ENCODE peak calls at places on chromosomes 4 and X, in six cellular contexts. One of them, this sample, is unnamed.

GRCh38 chr4:145001635-145002034 is 96.4 kb downstream of the ANAPC10 start:
- DNase-seq in iPS DF 6.9: no peak
- DNase-seq in hypothalamus: no peak
- DNase-seq in NCI-H774: no peak
- DNase-seq in stimulated activated CD8-positive, alpha-beta memory T cell treated with anti-CD3 and anti-CD28 coated beads, Interleukin-12 subunit alpha, Interleukin-12 subunit beta, amount 100 ng/mL, for 1 hour: no peak
- DNase-seq in iris pigment epithelial cell: no peak
- DNase-seq in this sample: no peak

GRCh38 chrX:45743906-45744625 is 543.4 kb upstream of the DIPK2B start:
- DNase-seq in iPS DF 6.9: no peak
- DNase-seq in hypothalamus: no peak
- DNase-seq in NCI-H774: no peak
- DNase-seq in stimulated activated CD8-positive, alpha-beta memory T cell treated with anti-CD3 and anti-CD28 coated beads, Interleukin-12 subunit alpha, Interleukin-12 subunit beta, amount 100 ng/mL, for 1 hour: no peak
- DNase-seq in iris pigment epithelial cell: no peak
- DNase-seq in this sample: no peak

GRCh38 chr4:56272003-56272402 is 115.3 kb downstream of the AASDH start:
- DNase-seq in iPS DF 6.9: no peak
- DNase-seq in hypothalamus: no peak
- DNase-seq in NCI-H774: no peak
- DNase-seq in stimulated activated CD8-positive, alpha-beta memory T cell treated with anti-CD3 and anti-CD28 coated beads, Interleukin-12 subunit alpha, Interleukin-12 subunit beta, amount 100 ng/mL, for 1 hour: no peak
- DNase-seq in iris pigment epithelial cell: no peak
- DNase-seq in this sample: no peak

GRCh38 chr4:46444318-46444717 is 54.4 kb upstream of the GABRA2 start:
- DNase-seq in iPS DF 6.9: no peak
- DNase-seq in hypothalamus: no peak
- DNase-seq in NCI-H774: no peak
- DNase-seq in stimulated activated CD8-positive, alpha-beta memory T cell treated with anti-CD3 and anti-CD28 coated beads, Interleukin-12 subunit alpha, Interleukin-12 subunit beta, amount 100 ng/mL, for 1 hour: no peak
- DNase-seq in iris pigment epithelial cell: peak
- DNase-seq in this sample: peak

GRCh38 chrX:150361777-150362351 is 1.3 kb upstream of the MAMLD1 start:
- DNase-seq in iPS DF 6.9: no peak
- DNase-seq in hypothalamus: peak
- DNase-seq in NCI-H774: no peak
- DNase-seq in stimulated activated CD8-positive, alpha-beta memory T cell treated with anti-CD3 and anti-CD28 coated beads, Interleukin-12 subunit alpha, Interleukin-12 subunit beta, amount 100 ng/mL, for 1 hour: no peak
- DNase-seq in iris pigment epithelial cell: no peak
- DNase-seq in this sample: peak

GRCh38 chr4:116913451-116913850 is 171.9 kb downstream of the TRAM1L1 start:
- DNase-seq in iPS DF 6.9: no peak
- DNase-seq in hypothalamus: no peak
- DNase-seq in NCI-H774: no peak
- DNase-seq in stimulated activated CD8-positive, alpha-beta memory T cell treated with anti-CD3 and anti-CD28 coated beads, Interleukin-12 subunit alpha, Interleukin-12 subunit beta, amount 100 ng/mL, for 1 hour: no peak
- DNase-seq in iris pigment epithelial cell: no peak
- DNase-seq in this sample: no peak

GRCh38 chr4:166594326-166594946 is 639.9 kb downstream of the SPOCK3 start:
- DNase-seq in iPS DF 6.9: peak
- DNase-seq in hypothalamus: no peak
- DNase-seq in NCI-H774: peak
- DNase-seq in stimulated activated CD8-positive, alpha-beta memory T cell treated with anti-CD3 and anti-CD28 coated beads, Interleukin-12 subunit alpha, Interleukin-12 subunit beta, amount 100 ng/mL, for 1 hour: no peak
- DNase-seq in iris pigment epithelial cell: peak
- DNase-seq in this sample: peak

GRCh38 chr4:110616162-110617062 is 6.5 kb downstream of the PITX2 start:
- DNase-seq in iPS DF 6.9: no peak
- DNase-seq in hypothalamus: no peak
- DNase-seq in NCI-H774: no peak
- DNase-seq in stimulated activated CD8-positive, alpha-beta memory T cell treated with anti-CD3 and anti-CD28 coated beads, Interleukin-12 subunit alpha, Interleukin-12 subunit beta, amount 100 ng/mL, for 1 hour: no peak
- DNase-seq in iris pigment epithelial cell: peak
- DNase-seq in this sample: no peak

GRCh38 chr4:742742-743311 is 37.2 kb downstream of the PCGF3 start:
- DNase-seq in iPS DF 6.9: no peak
- DNase-seq in hypothalamus: peak
- DNase-seq in NCI-H774: peak
- DNase-seq in stimulated activated CD8-positive, alpha-beta memory T cell treated with anti-CD3 and anti-CD28 coated beads, Interleukin-12 subunit alpha, Interleukin-12 subunit beta, amount 100 ng/mL, for 1 hour: peak
- DNase-seq in iris pigment epithelial cell: peak
- DNase-seq in this sample: peak

GRCh38 chrX:110168585-110168984 is 149.3 kb downstream of the AMMECR1 start:
- DNase-seq in iPS DF 6.9: no peak
- DNase-seq in hypothalamus: no peak
- DNase-seq in NCI-H774: no peak
- DNase-seq in stimulated activated CD8-positive, alpha-beta memory T cell treated with anti-CD3 and anti-CD28 coated beads, Interleukin-12 subunit alpha, Interleukin-12 subunit beta, amount 100 ng/mL, for 1 hour: no peak
- DNase-seq in iris pigment epithelial cell: peak
- DNase-seq in this sample: no peak

GRCh38 chrX:77003956-77004355 is 443.2 kb upstream of the FGF16 start:
- DNase-seq in iPS DF 6.9: no peak
- DNase-seq in hypothalamus: no peak
- DNase-seq in NCI-H774: no peak
- DNase-seq in stimulated activated CD8-positive, alpha-beta memory T cell treated with anti-CD3 and anti-CD28 coated beads, Interleukin-12 subunit alpha, Interleukin-12 subunit beta, amount 100 ng/mL, for 1 hour: no peak
- DNase-seq in iris pigment epithelial cell: no peak
- DNase-seq in this sample: no peak

GRCh38 chrX:17453791-17454190 is 78.8 kb downstream of the NHS start:
- DNase-seq in iPS DF 6.9: no peak
- DNase-seq in hypothalamus: no peak
- DNase-seq in NCI-H774: no peak
- DNase-seq in stimulated activated CD8-positive, alpha-beta memory T cell treated with anti-CD3 and anti-CD28 coated beads, Interleukin-12 subunit alpha, Interleukin-12 subunit beta, amount 100 ng/mL, for 1 hour: no peak
- DNase-seq in iris pigment epithelial cell: no peak
- DNase-seq in this sample: no peak